ENCODE peak calls at places on chromosomes 16 and 17, in four cellular contexts. U is GM13976, E is body of pancreas, N is cardiac fibroblast. B is an unnamed sample.

GRCh38 chr17:29111816-29112499 is 68.2 kb downstream of the MYO18A start:
- DNase-seq in N (peak), U (peak), E (peak), B (peak)

GRCh38 chr16:67101301-67101675 is 8.5 kb upstream of the PHAF1 start:
- DNase-seq in E (no peak), N (no peak), U (no peak), B (peak)

GRCh38 chr16:66474750-66475199 is 47.7 kb downstream of the BEAN1 start:
- DNase-seq in U (peak), N (no peak), E (no peak), B (no peak)

GRCh38 chr16:86075839-86076440 is 177.0 kb downstream of the IRF8 start:
- DNase-seq in N (no peak), E (no peak), U (no peak), B (no peak)

GRCh38 chr17:69105907-69106730 is 35.6 kb downstream of the ABCA6 start:
- DNase-seq in N (no peak), U (no peak), E (peak), B (no peak)

GRCh38 chr16:85689285-85689949 is 663 bp upstream of the GINS2 start:
- DNase-seq in N (no peak), U (no peak), E (peak), B (no peak)

GRCh38 chr17:42849451-42850157 is 1.4 kb upstream of the AOC3 start:
- DNase-seq in U (no peak), N (no peak), E (no peak), B (no peak)

GRCh38 chr17:59284317-59284716 is 47.1 kb upstream of the YPEL2 start:
- DNase-seq in N (no peak), U (no peak), E (no peak), B (no peak)

GRCh38 chr16:50310308-50311133 is 44.2 kb downstream of the ADCY7 start:
- DNase-seq in U (peak), N (no peak), E (no peak), B (no peak)

GRCh38 chr16:30875881-30876791 is 17.7 kb downstream of the BCL7C start:
- DNase-seq in E (no peak), U (peak), N (peak), B (no peak)

GRCh38 chr16:80804451-80805383 is at the start of gene CDYL2:
- DNase-seq in E (peak), U (peak), N (peak), B (no peak)

GRCh38 chr17:1252203-1252608 is 18.0 kb upstream of the BHLHA9 start:
- DNase-seq in E (peak), U (no peak), N (peak), B (no peak)

GRCh38 chr17:78737332-78737731 is 44.7 kb downstream of the CYTH1 start:
- DNase-seq in N (no peak), E (no peak), U (no peak), B (peak)

GRCh38 chr17:47878203-47879027 is 17.6 kb upstream of the SP2 start:
- DNase-seq in E (no peak), U (no peak), N (no peak), B (no peak)

GRCh38 chr16:69595127-69596036 is 29.6 kb downstream of the NFAT5 start:
- DNase-seq in N (peak), U (no peak), E (no peak), B (peak)

GRCh38 chr17:34668206-34668605 is 88.8 kb downstream of the TMEM132E start:
- DNase-seq in E (no peak), N (no peak), U (no peak), B (no peak)

GRCh38 chr16:74107795-74108610 is 188.6 kb upstream of the PSMD7 start:
- DNase-seq in U (peak), N (peak), E (peak), B (peak)

GRCh38 chr16:1210461-1210860 is 14.6 kb downstream of the TPSG1 start:
- DNase-seq in N (no peak), E (no peak), U (no peak), B (no peak)

GRCh38 chr17:2331303-2331702 is 5.0 kb downstream of the TSR1 start:
- DNase-seq in E (no peak), N (no peak), U (no peak), B (peak)

GRCh38 chr17:82863941-82864720 is 24.3 kb upstream of the ZNF750 start:
- DNase-seq in U (peak), N (peak), E (no peak), B (peak)

GRCh38 chr17:7894866-7895265 is 6.3 kb downstream of the CHD3 start:
- DNase-seq in U (no peak), E (no peak), N (no peak), B (no peak)

GRCh38 chr16:54326266-54326662 is 39.7 kb upstream of the IRX3 start:
- DNase-seq in N (peak), E (no peak), U (no peak), B (peak)

GRCh38 chr16:72311426-72311825 is 139.5 kb upstream of the PMFBP1 start:
- DNase-seq in N (peak), E (no peak), U (no peak), B (peak)

GRCh38 chr16:73956592-73957495 is 339.8 kb upstream of the PSMD7 start:
- DNase-seq in E (peak), N (peak), U (peak), B (peak)

GRCh38 chr17:58229384-58229783 is 9.0 kb upstream of the LPO start:
- DNase-seq in U (no peak), N (no peak), E (no peak), B (no peak)

GRCh38 chr17:76530489-76530814 is 7.1 kb downstream of the CYGB start:
- DNase-seq in E (no peak), N (no peak), U (no peak), B (peak)

GRCh38 chr16:10693889-10694288 is 841 bp downstream of the TEKT5 start:
- DNase-seq in U (peak), E (no peak), N (no peak), B (no peak)

GRCh38 chr17:58960068-58960467 is 146.6 kb downstream of the TRIM37 start:
- DNase-seq in N (peak), E (peak), U (peak), B (peak)

GRCh38 chr17:35666967-35667552 is 64.4 kb upstream of the RASL10B start:
- DNase-seq in N (no peak), U (no peak), E (no peak), B (peak)

GRCh38 chr16:17578921-17579876 is 108.4 kb upstream of the XYLT1 start:
- DNase-seq in E (peak), N (peak), U (peak), B (peak)

GRCh38 chr17:38749222-38750043 is 1.3 kb upstream of the PCGF2 start:
- DNase-seq in N (peak), E (peak), U (peak), B (peak)

GRCh38 chr17:55264640-55265298 is at the start of gene HLF:
- DNase-seq in E (peak), U (peak), N (peak), B (peak)

GRCh38 chr16:50326835-50327465 is 41.8 kb downstream of the BRD7 start:
- DNase-seq in N (peak), U (peak), E (peak), B (peak)

GRCh38 chr16:4087990-4088577 is 28.2 kb downstream of the ADCY9 start:
- DNase-seq in N (no peak), E (no peak), U (no peak), B (no peak)

GRCh38 chr16:64933890-64934289 is 188.0 kb downstream of the CDH11 start:
- DNase-seq in U (no peak), N (no peak), E (no peak), B (peak)

GRCh38 chr16:57807252-57807967 is 5.1 kb upstream of the KIFC3 start:
- DNase-seq in U (no peak), N (no peak), E (no peak), B (no peak)

B was measured in iris pigment epithelial cell.